ENCODE peak calls at places on chromosomes 3 and 15, in six cellular contexts. V, Y, J, G, Q and D are unnamed samples.

GRCh38 chr15:77810180-77810579 is 177.5 kb upstream of the LINGO1 start:
- DNase-seq in V (no peak), Y (no peak), J (no peak), G (no peak), Q (no peak), D (no peak)

GRCh38 chr15:51879555-51879954 is 50.1 kb downstream of the TMOD3 start:
- DNase-seq in V (no peak), Y (no peak), J (no peak), G (no peak), Q (no peak), D (no peak)

GRCh38 chr3:182914341-182914740 is 66.0 kb downstream of the DCUN1D1 start:
- DNase-seq in V (no peak), Y (no peak), J (no peak), G (no peak), Q (no peak), D (no peak)

GRCh38 chr15:60137711-60138396 is 133.7 kb downstream of the FOXB1 start:
- DNase-seq in V (no peak), Y (no peak), J (no peak), G (no peak), Q (no peak), D (no peak)

GRCh38 chr15:85482896-85483295 is 102.5 kb downstream of the AKAP13 start:
- DNase-seq in V (no peak), Y (no peak), J (no peak), G (peak), Q (no peak), D (no peak)

GRCh38 chr3:56799251-56799882 is 2.4 kb downstream of the ARHGEF3 start:
- DNase-seq in V (no peak), Y (peak), J (peak), G (no peak), Q (no peak), D (no peak)

GRCh38 chr15:51736069-51736468 is 1.4 kb downstream of the LYSMD2 start:
- DNase-seq in V (no peak), Y (no peak), J (no peak), G (no peak), Q (no peak), D (no peak)

GRCh38 chr15:84826369-84826823 is 9.2 kb downstream of the ALPK3 start:
- DNase-seq in V (no peak), Y (no peak), J (no peak), G (no peak), Q (no peak), D (peak)

GRCh38 chr3:45751537-45752242 is 44.6 kb downstream of the SLC6A20 start:
- DNase-seq in V (no peak), Y (no peak), J (no peak), G (peak), Q (no peak), D (no peak)

GRCh38 chr15:50046868-50047267 is 72.2 kb downstream of the ATP8B4 start:
- DNase-seq in V (no peak), Y (no peak), J (no peak), G (no peak), Q (no peak), D (no peak)

GRCh38 chr15:29944925-29945324 is 122.7 kb upstream of the TJP1 start:
- DNase-seq in V (no peak), Y (no peak), J (no peak), G (no peak), Q (no peak), D (no peak)

GRCh38 chr3:126930936-126931600 is 51.8 kb upstream of the PLXNA1 start:
- DNase-seq in V (no peak), Y (no peak), J (no peak), G (no peak), Q (no peak), D (no peak)

GRCh38 chr3:183411216-183411922 is 17.1 kb downstream of the MCF2L2 start:
- DNase-seq in V (no peak), Y (peak), J (peak), G (no peak), Q (no peak), D (no peak)

GRCh38 chr3:171801738-171802600 is 8.3 kb downstream of the PLD1 start:
- DNase-seq in V (no peak), Y (peak), J (no peak), G (peak), Q (no peak), D (no peak)

GRCh38 chr15:98954411-98954810 is 53.2 kb downstream of the PGPEP1L start:
- DNase-seq in V (peak), Y (no peak), J (peak), G (peak), Q (no peak), D (peak)

GRCh38 chr15:33068531-33068990 is 126.0 kb downstream of the FMN1 start:
- DNase-seq in V (no peak), Y (no peak), J (no peak), G (no peak), Q (no peak), D (no peak)

GRCh38 chr3:62615258-62615840 is 242.0 kb upstream of the FEZF2 start:
- DNase-seq in V (no peak), Y (no peak), J (no peak), G (no peak), Q (no peak), D (no peak)

GRCh38 chr3:52005571-52005986 is 9.9 kb upstream of the RPL29 start:
- DNase-seq in V (peak), Y (peak), J (no peak), G (peak), Q (no peak), D (peak)

GRCh38 chr3:77254967-77255831 is 215.3 kb downstream of the ROBO2 start:
- DNase-seq in V (peak), Y (peak), J (peak), G (peak), Q (no peak), D (no peak)

GRCh38 chr15:73941044-73941443 is 14.8 kb downstream of the LOXL1 start:
- DNase-seq in V (no peak), Y (no peak), J (no peak), G (peak), Q (no peak), D (peak)

GRCh38 chr3:111904376-111905241 is 45.5 kb downstream of the PHLDB2 start:
- DNase-seq in V (no peak), Y (peak), J (no peak), G (peak), Q (no peak), D (no peak)

GRCh38 chr3:126487151-126487771 is 11.6 kb upstream of the ZXDC start:
- DNase-seq in V (no peak), Y (peak), J (peak), G (no peak), Q (no peak), D (no peak)

GRCh38 chr3:177596822-177597271 is 399.6 kb upstream of the TBL1XR1 start:
- DNase-seq in V (no peak), Y (no peak), J (no peak), G (no peak), Q (no peak), D (no peak)

GRCh38 chr15:60479711-60480110 is 769 bp upstream of the ICE2 start:
- DNase-seq in V (no peak), Y (no peak), J (no peak), G (no peak), Q (no peak), D (no peak)

GRCh38 chr3:48334605-48335004 is 1.1 kb upstream of the SPINK8 start:
- DNase-seq in V (no peak), Y (no peak), J (no peak), G (no peak), Q (no peak), D (no peak)

GRCh38 chr3:125240496-125240895 is 27.9 kb upstream of the SLC12A8 start:
- DNase-seq in V (peak), Y (no peak), J (no peak), G (no peak), Q (no peak), D (no peak)

GRCh38 chr15:39998511-39998910 is 40.5 kb downstream of the SRP14 start:
- DNase-seq in V (no peak), Y (no peak), J (no peak), G (no peak), Q (no peak), D (no peak)
- H3K4me3 ChIP-seq in V (no peak), Y (no peak), J (no peak), G (no peak), Q (no peak), D (no peak)

GRCh38 chr3:11770477-11771381 is 76.0 kb downstream of the TAMM41 start:
- DNase-seq in V (peak), Y (peak), J (peak), G (peak), Q (peak), D (peak)
- H3K4me3 ChIP-seq in V (no peak), Y (no peak), J (no peak), G (no peak), Q (peak), D (no peak)

GRCh38 chr3:37170513-37170912 is 3.9 kb downstream of the LRRFIP2 start:
- DNase-seq in V (no peak), Y (no peak), J (no peak), G (no peak), Q (no peak), D (no peak)

GRCh38 chr3:37170097-37170496 is 4.3 kb downstream of the LRRFIP2 start:
- DNase-seq in V (no peak), Y (no peak), J (no peak), G (no peak), Q (no peak), D (no peak)

GRCh38 chr3:37173806-37174205 is 576 bp downstream of the LRRFIP2 start:
- DNase-seq in V (no peak), Y (peak), J (no peak), G (no peak), Q (no peak), D (no peak)

GRCh38 chr3:37171144-37171543 is 3.2 kb downstream of the LRRFIP2 start:
- DNase-seq in V (no peak), Y (no peak), J (no peak), G (no peak), Q (no peak), D (no peak)

DNA sequence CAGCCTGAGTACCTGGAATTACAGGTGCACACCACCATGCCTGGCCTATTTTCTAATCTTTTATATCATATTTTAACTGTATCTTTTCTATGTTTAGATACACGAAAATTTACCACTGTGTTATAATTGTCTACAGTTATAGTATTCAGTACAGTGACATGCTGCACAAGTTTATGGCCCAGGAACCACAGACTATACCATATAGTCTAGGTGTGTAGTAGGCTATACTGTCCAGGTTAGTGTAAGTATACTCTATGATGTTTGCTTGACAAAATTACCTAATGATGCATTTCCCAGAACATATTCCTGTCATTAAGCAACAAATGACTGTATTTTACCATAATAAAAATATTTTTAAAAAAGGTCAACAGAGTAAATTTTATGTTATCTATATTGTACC is 5.5 kb downstream of the LRRFIP2 start:
- DNase-seq in V (no peak), Y (no peak), J (no peak), G (no peak), Q (no peak), D (no peak)
- H3K4me3 ChIP-seq in V (no peak), Y (no peak), J (no peak), G (no peak), Q (no peak), D (no peak)

DNA sequence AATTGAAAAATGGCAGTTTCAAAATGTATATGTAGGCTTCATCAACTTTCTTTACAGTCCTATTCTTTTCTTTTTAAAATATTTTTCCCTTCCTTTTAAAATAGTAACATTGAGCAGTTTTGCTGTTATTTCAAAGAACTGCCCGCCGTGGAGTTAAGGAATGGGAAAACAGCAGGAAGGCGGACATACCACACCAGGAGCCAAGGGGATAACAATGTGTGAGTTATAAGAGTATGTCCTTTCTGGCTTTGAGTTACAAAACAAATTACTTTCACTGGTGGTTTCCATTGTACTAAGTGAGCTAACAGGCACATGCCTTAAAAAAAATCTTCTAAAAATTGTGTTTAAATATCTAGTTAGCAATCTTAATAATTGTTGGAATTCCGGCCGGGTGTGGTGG is 37.4 kb upstream of the FBXL22 start:
- DNase-seq in V (no peak), Y (no peak), J (no peak), G (no peak), Q (no peak), D (no peak)
- H3K4me3 ChIP-seq in V (no peak), Y (no peak), J (no peak), G (no peak), Q (no peak), D (no peak)

DNA sequence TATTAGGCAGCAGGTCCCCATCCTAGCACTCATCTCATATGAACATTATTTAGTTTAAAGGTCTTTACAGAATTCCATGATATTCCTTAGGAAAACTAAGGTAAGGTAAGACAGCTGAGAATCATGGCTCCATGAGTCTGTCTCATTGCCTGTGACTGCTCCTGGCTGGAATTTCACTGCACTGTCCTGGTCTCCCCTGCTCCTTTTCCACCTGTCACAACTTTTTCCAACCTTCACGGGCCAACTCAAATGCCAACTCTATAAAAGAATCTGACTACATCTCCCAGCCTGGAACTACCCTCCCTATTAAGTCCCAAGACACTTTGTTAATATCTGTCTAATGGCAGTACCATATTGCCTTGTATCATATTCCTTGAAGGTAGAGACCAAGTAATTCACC is 7.6 kb downstream of the CNBP start:
- DNase-seq in V (no peak), Y (no peak), J (no peak), G (no peak), Q (no peak), D (no peak)
- H3K4me3 ChIP-seq in V (no peak), Y (no peak), J (no peak), G (no peak), Q (no peak), D (no peak)

GRCh38 chr15:79981861-79982455 is 11.0 kb upstream of the BCL2A1 start:
- DNase-seq in V (no peak), Y (no peak), J (no peak), G (no peak), Q (no peak), D (no peak)

GRCh38 chr15:79973445-79974180 is 2.6 kb upstream of the BCL2A1 start:
- DNase-seq in V (no peak), Y (no peak), J (no peak), G (no peak), Q (no peak), D (no peak)

GRCh38 chr15:79977431-79977940 is 6.5 kb upstream of the BCL2A1 start:
- DNase-seq in V (no peak), Y (no peak), J (no peak), G (no peak), Q (no peak), D (no peak)

GRCh38 chr15:79978694-79979519 is 7.9 kb upstream of the BCL2A1 start:
- DNase-seq in V (no peak), Y (no peak), J (no peak), G (peak), Q (no peak), D (no peak)

DNA sequence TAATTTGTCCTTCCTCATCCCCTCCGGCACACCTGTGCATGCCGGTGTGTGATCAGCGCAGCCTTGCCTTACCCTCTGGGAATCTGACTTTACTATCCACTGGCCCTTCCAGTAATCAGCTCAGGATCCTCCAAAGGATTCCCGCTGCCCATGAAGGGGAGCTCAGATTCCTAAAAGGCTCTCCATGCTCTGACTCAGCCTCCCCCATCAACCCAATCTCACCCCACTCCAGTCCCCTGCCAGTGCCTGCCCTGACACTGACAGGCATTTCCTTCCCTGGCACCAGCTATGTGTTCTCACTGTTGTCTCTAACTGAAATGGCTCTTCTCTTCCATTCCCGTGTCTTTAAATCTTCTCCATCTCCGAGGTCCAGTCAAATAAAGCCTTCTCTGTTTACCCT is 7.3 kb upstream of the BCL2A1 start:
- DNase-seq in V (no peak), Y (no peak), J (no peak), G (no peak), Q (no peak), D (no peak)
- H3K4me3 ChIP-seq in V (no peak), Y (no peak), J (no peak), G (no peak), Q (no peak), D (no peak)

DNA sequence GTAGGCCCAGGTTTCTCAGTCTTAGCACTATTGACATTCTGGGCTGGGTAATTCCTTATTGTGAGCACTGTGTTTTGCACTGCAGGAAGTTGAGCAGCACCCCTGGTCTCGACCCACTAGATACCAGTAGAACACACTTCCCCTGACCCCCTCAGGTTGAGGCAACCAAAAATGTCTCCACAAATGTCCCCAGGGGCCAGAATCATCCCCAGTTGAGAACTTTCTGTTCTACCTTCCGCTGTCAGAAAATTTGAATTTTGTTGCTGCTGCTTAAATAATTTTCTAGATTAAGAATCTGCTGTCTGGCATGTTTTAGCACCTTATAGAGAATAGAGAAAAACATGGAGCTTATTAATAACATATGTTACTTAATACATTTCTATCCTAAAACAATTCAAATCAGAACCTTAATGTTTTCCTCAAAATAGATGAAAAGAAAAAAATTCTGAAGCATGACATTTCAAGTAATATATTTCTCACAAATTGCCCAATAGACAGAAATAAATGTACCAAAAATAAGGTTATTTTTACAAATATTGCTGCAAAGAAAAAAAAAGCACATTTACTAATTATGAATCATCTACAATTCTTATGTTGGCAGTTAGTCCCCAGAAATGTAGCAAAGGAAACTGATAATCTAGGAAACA is 13.2 kb upstream of the THRB start:
- DNase-seq in V (no peak), Y (no peak), J (no peak), G (no peak), Q (no peak), D (no peak)
- H3K4me3 ChIP-seq in V (no peak), Y (no peak), J (no peak), G (no peak), Q (no peak), D (no peak)